ENCODE peak calls at places on chromosomes 5 and 9, in five cellular contexts. T, Z, A, V and J are unnamed samples.

GRCh38 chr9:29668732-29669131 is 2095.5 kb upstream of the C9orf72 start:
- DNase-seq in T (no peak), Z (no peak), A (no peak), V (no peak), J (no peak)

GRCh38 chr9:133708123-133708769 is 29.9 kb downstream of the SARDH start:
- DNase-seq in T (no peak), Z (no peak), A (peak), V (peak), J (no peak)

GRCh38 chr5:14810941-14811573 is 60.5 kb downstream of the ANKH start:
- DNase-seq in T (no peak), Z (no peak), A (no peak), V (no peak), J (no peak)

GRCh38 chr5:115578657-115579056 is 23.6 kb downstream of the TICAM2 start:
- DNase-seq in T (no peak), Z (no peak), A (no peak), V (no peak), J (no peak)

GRCh38 chr5:32446660-32447059 is 2.1 kb upstream of the ZFR start:
- DNase-seq in T (no peak), Z (peak), A (no peak), V (no peak), J (no peak)

GRCh38 chr5:175444060-175444904 is at the start of gene DRD1:
- DNase-seq in T (no peak), Z (peak), A (peak), V (peak), J (no peak)

GRCh38 chr5:96415897-96416296 is 17.2 kb downstream of the PCSK1 start:
- DNase-seq in T (no peak), Z (no peak), A (no peak), V (no peak), J (no peak)

GRCh38 chr9:89879276-89879675 is 274.5 kb downstream of the GADD45G start:
- DNase-seq in T (peak), Z (no peak), A (no peak), V (peak), J (no peak)

GRCh38 chr9:128568470-128569083 is 16.2 kb downstream of the SPTAN1 start:
- DNase-seq in T (no peak), Z (no peak), A (no peak), V (no peak), J (no peak)

GRCh38 chr9:5499157-5499556 is 11.2 kb upstream of the PDCD1LG2 start:
- DNase-seq in T (no peak), Z (no peak), A (no peak), V (no peak), J (no peak)

DNA sequence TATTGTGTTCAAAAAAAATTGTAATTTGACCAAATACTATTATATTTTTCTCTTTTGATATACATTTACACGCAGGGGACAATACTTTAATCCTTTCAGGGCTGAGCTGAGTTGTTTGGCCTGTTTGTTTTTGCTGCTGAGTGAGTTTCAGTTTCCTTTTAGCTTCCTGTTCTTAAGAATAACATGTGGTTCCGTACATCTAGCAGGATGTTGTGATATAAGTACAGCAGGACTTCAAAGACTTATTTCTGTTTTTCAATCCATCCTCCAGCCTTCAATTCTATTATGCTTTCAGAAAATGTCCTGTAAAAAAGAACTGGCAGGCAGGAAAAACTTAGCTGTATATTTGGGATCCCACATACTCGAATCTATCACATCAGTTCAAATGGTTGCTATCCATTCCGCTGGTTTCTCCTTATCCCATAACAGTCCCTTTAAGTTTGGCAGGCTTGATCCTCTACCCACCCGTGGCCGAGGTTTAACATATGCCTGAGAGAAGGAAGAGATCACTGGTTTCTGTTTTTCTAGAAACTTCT is 1037.3 kb upstream of the ACO1 start:
- DNase-seq in T (no peak), Z (peak), A (no peak), V (no peak), J (peak)
- H3K4me3 ChIP-seq in T (peak), Z (peak), A (no peak), V (peak), J (no peak)

DNA sequence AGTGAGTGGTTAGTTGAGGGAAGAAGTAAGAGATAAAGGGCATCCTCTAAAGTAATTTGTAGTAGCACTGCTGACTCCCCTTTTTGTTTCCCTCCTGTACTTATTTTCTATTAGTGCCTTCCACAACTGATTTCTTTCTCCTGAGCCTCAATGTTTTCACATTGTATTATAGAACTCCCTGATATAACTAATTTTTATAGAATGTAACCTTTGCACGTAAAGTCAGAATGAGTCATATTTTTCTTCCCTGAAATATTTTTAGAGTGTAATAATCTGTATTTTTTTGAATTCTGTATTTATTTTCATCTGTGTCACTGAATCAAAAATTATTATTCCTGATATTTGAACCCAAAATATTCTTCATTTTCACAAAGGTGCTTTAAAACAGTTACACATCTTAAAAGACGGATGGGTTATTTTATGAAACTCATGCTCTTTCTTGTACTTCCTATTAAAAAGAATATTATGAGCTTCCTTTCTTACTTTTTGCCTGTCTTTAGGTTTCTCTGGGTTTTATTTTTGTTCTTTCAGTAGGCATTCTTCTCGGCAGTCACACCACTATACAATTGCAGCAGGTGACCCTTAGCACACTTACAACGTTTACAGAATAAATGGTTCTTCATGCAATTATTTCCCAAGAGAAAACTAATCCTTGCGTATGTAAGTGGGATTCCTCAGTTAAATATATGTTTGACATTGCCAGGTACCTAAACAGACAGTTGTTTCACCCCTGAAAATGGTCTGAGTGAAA is 30.5 kb upstream of the DMRTA1 start:
- DNase-seq in T (no peak), Z (no peak), A (no peak), V (no peak), J (no peak)
- H3K4me3 ChIP-seq in T (no peak), Z (no peak), A (no peak), V (no peak), J (no peak)

DNA sequence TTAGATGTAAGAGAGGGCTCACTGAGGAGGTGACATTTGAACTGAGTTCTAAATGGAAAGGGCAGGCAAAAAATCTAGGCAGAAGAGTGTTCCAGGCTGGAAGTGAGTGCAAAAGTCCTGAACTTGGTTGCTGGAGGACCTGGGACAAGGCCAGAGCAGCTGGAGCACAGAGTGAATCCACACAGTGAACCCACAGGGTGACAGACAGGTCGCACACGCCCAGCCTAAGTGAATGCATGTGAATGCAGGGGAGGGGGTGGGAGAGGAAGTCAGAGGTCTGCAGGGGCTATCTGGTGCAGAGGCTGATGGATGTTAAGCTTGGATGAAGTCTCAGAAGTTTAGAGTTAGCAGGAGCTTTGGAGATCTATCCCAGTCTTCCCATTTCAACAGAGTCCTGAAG is 556 bp upstream of the TTF1 start:
- DNase-seq in T (no peak), Z (no peak), A (no peak), V (no peak), J (no peak)
- H3K4me3 ChIP-seq in T (peak), Z (no peak), A (no peak), V (peak), J (no peak)

DNA sequence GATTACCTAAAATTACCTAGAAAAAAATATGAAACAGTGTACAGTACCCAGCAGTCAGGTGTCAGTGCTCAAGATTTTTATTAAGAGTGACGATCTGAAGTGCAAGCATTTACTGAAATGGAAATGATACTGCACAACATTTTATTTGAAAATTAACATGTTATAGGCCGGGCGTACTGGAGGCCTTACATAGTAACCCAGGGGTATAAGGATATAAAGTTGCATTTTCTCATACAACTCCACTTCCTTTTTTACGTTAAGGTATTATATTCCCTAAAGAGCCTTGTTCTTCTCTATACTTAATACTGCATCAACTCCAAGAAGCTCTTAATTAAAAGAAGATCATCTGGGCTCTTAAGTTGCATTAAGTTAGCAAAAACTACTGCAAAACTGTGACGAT is 3.3 kb downstream of the MAT2B start:
- DNase-seq in T (no peak), Z (no peak), A (no peak), V (no peak), J (no peak)
- H3K4me3 ChIP-seq in T (peak), Z (no peak), A (no peak), V (peak), J (no peak)

GRCh38 chr5:112865128-112865527 is 4.0 kb downstream of the SRP19 start:
- DNase-seq in T (no peak), Z (no peak), A (no peak), V (no peak), J (no peak)

GRCh38 chr5:112861638-112861985 is 525 bp downstream of the SRP19 start:
- DNase-seq in T (no peak), Z (no peak), A (no peak), V (no peak), J (no peak)

GRCh38 chr5:112862085-112862484 is 998 bp downstream of the SRP19 start:
- DNase-seq in T (no peak), Z (no peak), A (no peak), V (no peak), J (no peak)

GRCh38 chr5:112860929-112861637 is at the start of gene SRP19:
- DNase-seq in T (peak), Z (peak), A (peak), V (peak), J (peak)

DNA sequence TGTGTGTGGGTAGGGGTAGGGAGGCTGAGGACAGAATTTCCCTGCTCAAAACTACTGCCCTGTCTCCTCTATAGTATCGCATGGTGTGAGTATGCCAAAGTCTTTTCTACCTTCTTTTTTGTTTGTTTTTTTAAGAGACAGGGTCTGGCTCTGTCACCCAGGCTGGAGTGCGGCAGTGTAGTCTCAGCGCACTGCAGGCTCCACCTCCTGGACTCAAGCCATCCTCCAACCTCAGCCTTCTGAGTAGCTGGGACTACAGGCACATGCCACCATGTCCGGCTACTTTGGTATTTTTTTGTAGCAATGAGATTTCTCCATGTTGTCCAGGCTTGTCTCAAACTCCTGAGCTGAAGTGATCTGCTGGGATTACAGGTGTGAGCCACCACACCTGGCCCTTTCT is 2.5 kb downstream of the SRP19 start:
- DNase-seq in T (no peak), Z (no peak), A (no peak), V (no peak), J (no peak)
- H3K4me3 ChIP-seq in T (no peak), Z (no peak), A (no peak), V (no peak), J (no peak)

GRCh38 chr5:141691867-141692532 is 10.0 kb upstream of the ARAP3 start:
- DNase-seq in T (peak), Z (peak), A (peak), V (peak), J (no peak)
- H3K4me3 ChIP-seq in T (peak), Z (no peak), A (no peak), V (peak), J (peak)

GRCh38 chr5:6161257-6161656 is 217.1 kb downstream of the MED10 start:
- DNase-seq in T (no peak), Z (no peak), A (no peak), V (no peak), J (no peak)

GRCh38 chr5:6163913-6164312 is 214.4 kb downstream of the MED10 start:
- DNase-seq in T (no peak), Z (no peak), A (no peak), V (no peak), J (no peak)

GRCh38 chr5:6162175-6162574 is 216.2 kb downstream of the MED10 start:
- DNase-seq in T (no peak), Z (peak), A (no peak), V (no peak), J (no peak)

GRCh38 chr5:6159864-6160199 is 218.5 kb downstream of the MED10 start:
- DNase-seq in T (no peak), Z (no peak), A (no peak), V (no peak), J (no peak)

GRCh38 chr5:6158974-6159863 is 219.1 kb downstream of the MED10 start:
- DNase-seq in T (no peak), Z (no peak), A (no peak), V (no peak), J (no peak)
- H3K4me3 ChIP-seq in T (peak), Z (no peak), A (no peak), V (no peak), J (no peak)